ENCODE peak calls at places on chromosomes 2 and 18, in ten cellular contexts. S is NCI-H2171 treated with DMSO at 0.1 percent for 48 hours; C is left ventricle myocardium inferior; I is aorta; W is activated effector memory CD4-positive, alpha-beta T cell treated with anti-CD3 and anti-CD28 coated beads, Interleukin-2, amount 50 U/mL, for 16 hours; O is astrocyte of the spinal cord; T is HCT116; B is neural crest cell; E is fibroblast of gingiva; V is HL-60. X is an unnamed sample.

GRCh38 chr2:16179701-16180402 is 239.5 kb downstream of the MYCN start:
- DNase-seq in S (no peak), C (no peak), I (no peak), W (no peak), O (no peak), T (no peak), B (no peak), E (no peak), V (no peak), X (no peak)

GRCh38 chr2:207014424-207014823 is 75.1 kb downstream of the CPO start:
- DNase-seq in S (peak; percentile 3), C (no peak), I (no peak), W (no peak), O (no peak), T (no peak), B (no peak), E (no peak), V (no peak), X (no peak)

GRCh38 chr2:26462511-26463251 is 15.2 kb downstream of the OTOF start:
- DNase-seq in S (peak; percentile 20), C (no peak), I (peak; percentile 82), W (peak; percentile 58), O (peak; percentile 47), T (peak; percentile 60), B (peak; percentile 43), E (peak; percentile 66), V (no peak), X (peak; percentile 68)

GRCh38 chr2:56648802-56649201 is 465.0 kb downstream of the CCDC85A start:
- DNase-seq in S (no peak), C (no peak), I (no peak), W (no peak), O (no peak), T (no peak), B (no peak), E (no peak), V (no peak), X (no peak)

GRCh38 chr2:134771313-134771801 is 52.6 kb upstream of the TMEM163 start:
- DNase-seq in S (no peak), C (no peak), I (no peak), W (no peak), O (no peak), T (no peak), B (no peak), E (no peak), V (no peak), X (no peak)

GRCh38 chr2:126995652-126996377 is 97.1 kb downstream of the TEX51 start:
- DNase-seq in S (peak; percentile 23), C (no peak), I (no peak), W (no peak), O (no peak), T (no peak), B (no peak), E (no peak), V (no peak), X (no peak)

GRCh38 chr2:222844323-222844722 is 16.5 kb upstream of the ACSL3 start:
- DNase-seq in S (no peak), C (no peak), I (no peak), W (no peak), O (peak; percentile 91), T (peak; percentile 32), B (no peak), E (peak; percentile 86), V (peak; percentile 59), X (no peak)

GRCh38 chr2:48569433-48569832 is 39.5 kb downstream of the STON1 start:
- DNase-seq in S (no peak), C (no peak), I (no peak), W (no peak), O (no peak), T (no peak), B (no peak), E (no peak), V (no peak), X (no peak)

GRCh38 chr2:201132518-201132917 is 16.6 kb downstream of the CFLAR start:
- DNase-seq in S (no peak), C (no peak), I (no peak), W (no peak), O (no peak), T (no peak), B (no peak), E (no peak), V (no peak), X (no peak)

GRCh38 chr18:58117685-58118403 is 73.8 kb downstream of the NEDD4L start:
- DNase-seq in S (peak; percentile 42), C (no peak), I (no peak), W (no peak), O (peak; percentile 85), T (peak; percentile 34), B (no peak), E (peak; percentile 73), V (no peak), X (peak; percentile 35)

GRCh38 chr2:241485172-241485911 is 23.0 kb downstream of the STK25 start:
- DNase-seq in S (no peak), C (no peak), I (no peak), W (no peak), O (no peak), T (no peak), B (no peak), E (no peak), V (no peak), X (no peak)

GRCh38 chr2:170812716-170813585 is 3.7 kb upstream of the GAD1 start:
- DNase-seq in S (peak; percentile 87), C (no peak), I (no peak), W (no peak), O (peak; percentile 86), T (peak; percentile 80), B (peak; percentile 38), E (peak; percentile 90), V (no peak), X (peak; percentile 96)

GRCh38 chr2:12412898-12413305 is 303.8 kb upstream of the TRIB2 start:
- DNase-seq in S (no peak), C (no peak), I (no peak), W (peak; percentile 72), O (peak; percentile 31), T (no peak), B (no peak), E (no peak), V (no peak), X (no peak)

GRCh38 chr2:27446057-27446456 is 3.9 kb downstream of the KRTCAP3 start:
- DNase-seq in S (no peak), C (no peak), I (no peak), W (no peak), O (no peak), T (no peak), B (no peak), E (no peak), V (no peak), X (no peak)

GRCh38 chr2:199485732-199486335 is 28.1 kb upstream of the SATB2 start:
- DNase-seq in S (peak; percentile 48), C (no peak), I (peak; percentile 81), W (no peak), O (peak; percentile 55), T (peak; percentile 57), B (peak; percentile 66), E (peak; percentile 50), V (peak; percentile 15), X (peak; percentile 36)

GRCh38 chr2:23707096-23707495 is 219.8 kb downstream of the ATAD2B start:
- DNase-seq in S (no peak), C (no peak), I (no peak), W (no peak), O (no peak), T (no peak), B (no peak), E (no peak), V (no peak), X (no peak)

GRCh38 chr2:205714789-205715411 is 32.6 kb downstream of the NRP2 start:
- DNase-seq in S (no peak), C (no peak), I (no peak), W (no peak), O (no peak), T (no peak), B (no peak), E (no peak), V (no peak), X (no peak)

GRCh38 chr18:11974741-11975325 is 6.5 kb upstream of the IMPA2 start:
- DNase-seq in S (no peak), C (no peak), I (no peak), W (no peak), O (no peak), T (no peak), B (no peak), E (no peak), V (no peak), X (no peak)

GRCh38 chr2:222969491-222969890 is 82.5 kb upstream of the KCNE4 start:
- DNase-seq in S (peak; percentile 5), C (no peak), I (no peak), W (no peak), O (peak; percentile 46), T (no peak), B (no peak), E (peak; percentile 76), V (no peak), X (no peak)

GRCh38 chr2:171404258-171404657 is 29.5 kb downstream of the METTL8 start:
- DNase-seq in S (no peak), C (no peak), I (no peak), W (no peak), O (peak; percentile 42), T (peak; percentile 64), B (no peak), E (peak; percentile 46), V (no peak), X (no peak)